ENCODE peak calls at places on chromosome 3, in four cellular contexts. One of them, this sample, is unnamed. For H3K4me1, the result is how much of the 10 kb centered on the place peaks cover.

GRCh38 chr3:25453521-25454410 is 25.7 kb downstream of the RARB start:
- DNase-seq in HepG2: no peak
- DNase-seq in HCT116: no peak
- DNase-seq in K562: no peak
- DNase-seq in this sample: no peak

GRCh38 chr3:175274056-175274455 is 414.9 kb downstream of the NAALADL2 start:
- DNase-seq in HepG2: no peak
- DNase-seq in HCT116: no peak
- DNase-seq in K562: no peak
- DNase-seq in this sample: no peak

GRCh38 chr3:195147649-195148121 is 123.3 kb downstream of the XXYLT1 start:
- DNase-seq in HepG2: no peak
- DNase-seq in HCT116: no peak
- DNase-seq in K562: no peak
- DNase-seq in this sample: peak

GRCh38 chr3:163508212-163508611 is 1570.1 kb downstream of the SI start:
- DNase-seq in HepG2: no peak
- DNase-seq in HCT116: no peak
- DNase-seq in K562: no peak
- DNase-seq in this sample: no peak

GRCh38 chr3:64047806-64048205 is 24.5 kb upstream of the PSMD6 start:
- DNase-seq in HepG2: no peak
- DNase-seq in HCT116: no peak
- DNase-seq in K562: no peak
- DNase-seq in this sample: no peak

GRCh38 chr3:61876797-61877196 is 315.4 kb downstream of the PTPRG start:
- DNase-seq in HepG2: no peak
- DNase-seq in HCT116: no peak
- DNase-seq in K562: no peak
- DNase-seq in this sample: no peak

GRCh38 chr3:101171797-101172196 is 148.6 kb downstream of the IMPG2 start:
- DNase-seq in HepG2: no peak
- DNase-seq in HCT116: no peak
- DNase-seq in K562: no peak
- DNase-seq in this sample: no peak

GRCh38 chr3:58333206-58334012 is 717 bp downstream of the PXK start:
- DNase-seq in HepG2: no peak
- DNase-seq in HCT116: no peak
- DNase-seq in K562: peak
- DNase-seq in this sample: no peak

GRCh38 chr3:117144832-117145231 is 435.3 kb downstream of the TUSC7 start:
- DNase-seq in HepG2: no peak
- DNase-seq in HCT116: no peak
- DNase-seq in K562: no peak
- DNase-seq in this sample: no peak

GRCh38 chr3:32082727-32083126 is 23.7 kb upstream of the GPD1L start:
- DNase-seq in HepG2: no peak
- DNase-seq in HCT116: no peak
- DNase-seq in K562: no peak
- DNase-seq in this sample: no peak

GRCh38 chr3:104596551-104596950 is 770.2 kb upstream of the ALCAM start:
- DNase-seq in HepG2: peak
- DNase-seq in HCT116: peak
- DNase-seq in K562: no peak
- DNase-seq in this sample: peak

GRCh38 chr3:150740733-150741496 is 22.1 kb downstream of the SIAH2 start:
- DNase-seq in HepG2: peak
- DNase-seq in HCT116: no peak
- DNase-seq in K562: no peak
- DNase-seq in this sample: no peak

GRCh38 chr3:105781871-105782270 is 86.9 kb downstream of the CBLB start:
- DNase-seq in HepG2: no peak
- DNase-seq in HCT116: no peak
- DNase-seq in K562: no peak
- DNase-seq in this sample: no peak

GRCh38 chr3:185332026-185332735 is 30.8 kb upstream of the MAP3K13 start:
- DNase-seq in HepG2: peak
- DNase-seq in HCT116: no peak
- DNase-seq in K562: no peak
- DNase-seq in this sample: no peak

GRCh38 chr3:77042892-77043291 is 3.0 kb downstream of the ROBO2 start:
- DNase-seq in HepG2: no peak
- DNase-seq in HCT116: no peak
- DNase-seq in K562: no peak
- DNase-seq in this sample: no peak
- TF ChIP-seq CTCF in HepG2: peak
- TF ChIP-seq CTCF in HCT116: no peak
- TF ChIP-seq CTCF in K562: peak
- TF ChIP-seq CTCF in this sample: peak

GRCh38 chr3:129556890-129557736 is 14.1 kb downstream of the H1-8 start:
- DNase-seq in HepG2: no peak
- DNase-seq in HCT116: no peak
- DNase-seq in K562: no peak
- DNase-seq in this sample: no peak

GRCh38 chr3:129559565-129560079 is 16.6 kb downstream of the H1-8 start:
- DNase-seq in HepG2: no peak
- DNase-seq in HCT116: no peak
- DNase-seq in K562: no peak
- DNase-seq in this sample: no peak

GRCh38 chr3:129557737-129558037 is 14.7 kb downstream of the H1-8 start:
- DNase-seq in HepG2: no peak
- DNase-seq in HCT116: no peak
- DNase-seq in K562: no peak
- DNase-seq in this sample: no peak

GRCh38 chr3:129558772-129559564 is 16.0 kb downstream of the H1-8 start:
- DNase-seq in HepG2: peak
- DNase-seq in HCT116: no peak
- DNase-seq in K562: peak
- DNase-seq in this sample: no peak

DNA sequence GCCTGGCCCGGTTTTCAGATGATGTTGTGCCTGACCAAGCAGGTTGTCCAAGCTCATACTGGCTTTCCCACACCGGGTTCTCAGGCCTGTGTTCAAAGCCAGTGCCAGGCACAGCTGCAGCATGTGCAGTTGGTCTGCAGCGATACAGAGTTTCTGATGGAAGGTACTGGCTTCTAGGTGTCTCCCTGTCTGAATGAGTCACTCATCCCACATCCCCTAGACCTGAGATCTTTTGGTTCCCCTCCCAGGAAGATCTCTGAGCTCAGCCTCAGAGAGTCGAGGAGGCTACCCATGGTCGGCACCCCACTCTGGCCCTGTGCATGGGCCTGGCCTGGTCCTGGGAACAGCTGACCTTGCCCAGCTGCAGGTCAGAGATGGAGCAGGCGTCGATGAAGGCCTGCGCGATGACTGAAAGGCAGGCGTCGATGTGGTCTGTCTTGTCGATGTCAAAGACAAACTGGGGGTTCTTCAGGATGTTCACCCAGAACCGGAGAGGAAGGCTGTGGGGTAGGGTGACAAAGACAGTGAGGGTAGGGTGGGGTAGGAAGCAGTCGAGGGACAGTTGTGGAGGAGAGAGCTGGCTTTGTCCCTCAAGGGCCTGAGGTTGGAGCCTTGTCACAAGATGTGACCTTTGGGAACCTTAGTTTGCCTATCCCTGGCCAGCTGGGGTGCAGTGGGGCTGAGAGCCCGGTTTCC is 15.2 kb downstream of the H1-8 start:
- DNase-seq in HepG2: no peak
- DNase-seq in HCT116: no peak
- DNase-seq in K562: no peak
- DNase-seq in this sample: no peak
- H3K4me1 ChIP-seq in HepG2: under half
- H3K4me1 ChIP-seq in HCT116: under half
- H3K4me1 ChIP-seq in K562: half or more
- H3K4me1 ChIP-seq in this sample: under half

DNA sequence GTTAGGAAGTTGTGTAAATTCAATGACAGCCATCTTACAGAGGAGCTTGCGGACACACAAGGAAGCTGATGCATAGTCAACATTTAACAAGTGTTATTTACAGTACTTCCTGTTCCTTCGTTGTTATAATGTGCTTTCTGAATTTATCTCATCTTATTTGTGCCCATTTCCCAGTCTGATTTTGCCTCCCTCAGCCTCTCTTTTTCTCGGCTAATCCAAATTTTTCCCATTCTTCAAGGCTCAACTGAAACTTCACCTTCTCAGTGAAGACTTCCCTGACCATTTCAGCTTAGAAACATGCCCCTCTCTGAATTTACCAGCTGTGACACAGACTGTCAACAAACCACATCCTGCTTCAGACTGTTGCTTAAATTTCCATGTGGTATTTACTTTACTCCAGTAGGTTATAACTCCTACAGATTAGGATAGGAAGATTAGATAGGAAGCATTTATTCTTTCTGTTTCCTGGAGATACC is 55.7 kb upstream of the CP start:
- DNase-seq in HepG2: peak
- DNase-seq in HCT116: no peak
- DNase-seq in K562: no peak
- DNase-seq in this sample: peak
- TF ChIP-seq TCF7L2 in HepG2: no peak
- TF ChIP-seq TCF7L2 in HCT116: no peak
- TF ChIP-seq TCF7L2 in K562: no peak
- TF ChIP-seq TCF7L2 in this sample: peak

GRCh38 chr3:89527736-89528335 is 420.4 kb downstream of the EPHA3 start:
- DNase-seq in HepG2: no peak
- DNase-seq in HCT116: no peak
- DNase-seq in K562: no peak
- DNase-seq in this sample: no peak
- TF ChIP-seq CTCF in HepG2: no peak
- TF ChIP-seq CTCF in HCT116: no peak
- TF ChIP-seq CTCF in K562: no peak
- TF ChIP-seq CTCF in this sample: no peak

GRCh38 chr3:172512363-172512762 is 10.9 kb downstream of the TNFSF10 start:
- DNase-seq in HepG2: no peak
- DNase-seq in HCT116: no peak
- DNase-seq in K562: peak
- DNase-seq in this sample: no peak
- H3K4me1 ChIP-seq in HepG2: under half
- H3K4me1 ChIP-seq in HCT116: under half
- H3K4me1 ChIP-seq in K562: under half
- H3K4me1 ChIP-seq in this sample: under half

GRCh38 chr3:188854395-188855149 is 317.2 kb upstream of the TPRG1 start:
- DNase-seq in HepG2: no peak
- DNase-seq in HCT116: no peak
- DNase-seq in K562: no peak
- DNase-seq in this sample: no peak
- TF ChIP-seq TCF7L2 in HepG2: no peak
- TF ChIP-seq TCF7L2 in HCT116: no peak
- TF ChIP-seq TCF7L2 in K562: no peak
- TF ChIP-seq TCF7L2 in this sample: no peak